ENCODE peak calls at places on chromosomes 12 and 14, in ten cellular contexts. Q is stomach, K is breast epithelium, T is HepG2, B is endothelial cell of umbilical vein, M is sigmoid colon, V is K562, F is H1, J is prostate gland, A is Panc1. C is an unnamed sample.

GRCh38 chr14:21476526-21476924 is 234 bp downstream of the RAB2B start:
- DNase-seq in Q (peak; percentile 93), K (peak; percentile 91), T (peak; percentile 88), B (no peak), M (peak; percentile 93), V (peak; percentile 80), F (no peak), J (peak; percentile 91), A (peak; percentile 18), C (peak; percentile 95)

GRCh38 chr12:57868870-57869609 is 22.5 kb upstream of the CTDSP2 start:
- DNase-seq in Q (no peak), K (no peak), T (no peak), B (no peak), M (peak; percentile 84), V (no peak), F (peak; percentile 64), J (no peak), A (no peak), C (no peak)

GRCh38 chr12:100666588-100666987 is 93.1 kb downstream of the GAS2L3 start:
- DNase-seq in Q (no peak), K (no peak), T (no peak), B (no peak), M (no peak), V (no peak), F (no peak), J (no peak), A (no peak), C (no peak)

GRCh38 chr14:23316300-23316699 is 5.0 kb upstream of the PABPN1 start:
- DNase-seq in Q (no peak), K (no peak), T (no peak), B (no peak), M (no peak), V (no peak), F (no peak), J (no peak), A (no peak), C (no peak)

GRCh38 chr12:107131832-107132616 is 38.7 kb upstream of the CRY1 start:
- DNase-seq in Q (no peak), K (no peak), T (peak; percentile 49), B (peak; percentile 65), M (no peak), V (peak; percentile 44), F (peak; percentile 50), J (peak; percentile 42), A (peak; percentile 25), C (no peak)

GRCh38 chr12:7756993-7757392 is 8.0 kb upstream of the NANOGNB start:
- DNase-seq in Q (no peak), K (no peak), T (no peak), B (no peak), M (no peak), V (no peak), F (no peak), J (no peak), A (no peak), C (no peak)

GRCh38 chr12:88566430-88566829 is 13.8 kb downstream of the KITLG start:
- DNase-seq in Q (peak; percentile 44), K (no peak), T (peak; percentile 84), B (no peak), M (no peak), V (no peak), F (no peak), J (no peak), A (no peak), C (no peak)

GRCh38 chr12:58750484-58750883 is 169.8 kb downstream of the LRIG3 start:
- DNase-seq in Q (no peak), K (no peak), T (no peak), B (no peak), M (no peak), V (no peak), F (no peak), J (no peak), A (no peak), C (no peak)

GRCh38 chr12:18683603-18684002 is 54.2 kb downstream of the PLCZ1 start:
- DNase-seq in Q (no peak), K (no peak), T (no peak), B (no peak), M (no peak), V (peak; percentile 37), F (no peak), J (no peak), A (no peak), C (no peak)

GRCh38 chr12:109445224-109445623 is 31.9 kb downstream of the KCTD10 start:
- DNase-seq in Q (no peak), K (no peak), T (no peak), B (no peak), M (no peak), V (no peak), F (no peak), J (no peak), A (no peak), C (no peak)

GRCh38 chr14:65940056-65940735 is 527.7 kb downstream of the FUT8 start:
- DNase-seq in Q (no peak), K (no peak), T (peak; percentile 35), B (no peak), M (no peak), V (peak; percentile 59), F (no peak), J (no peak), A (no peak), C (no peak)

GRCh38 chr14:100128688-100129087 is 30.8 kb downstream of the DEGS2 start:
- DNase-seq in Q (no peak), K (no peak), T (no peak), B (no peak), M (no peak), V (no peak), F (no peak), J (no peak), A (no peak), C (no peak)

GRCh38 chr12:34342048-34342447 is 319.8 kb downstream of the ALG10 start:
- DNase-seq in Q (no peak), K (no peak), T (no peak), B (no peak), M (no peak), V (peak; percentile 21), F (no peak), J (no peak), A (no peak), C (no peak)
- H3K9me3 ChIP-seq in Q (peaks cover 17% of the 10 kb centered on the region), K (peaks cover 96% of the 10 kb centered on the region), T (no peaks in the 10 kb centered on the region), B (peaks cover 3% of the 10 kb centered on the region), M (peaks cover 23% of the 10 kb centered on the region), V (no peaks in the 10 kb centered on the region), F (peaks cover 100% of the 10 kb centered on the region), J (no peaks in the 10 kb centered on the region), A (no peaks in the 10 kb centered on the region), C (peaks cover 100% of the 10 kb centered on the region)

GRCh38 chr12:45762185-45763110 is 32.9 kb downstream of the ARID2 start:
- DNase-seq in Q (no peak), K (no peak), T (peak; percentile 28), B (peak; percentile 70), M (no peak), V (peak; percentile 9), F (no peak), J (peak; percentile 23), A (no peak), C (no peak)

GRCh38 chr12:45760333-45760732 is 30.8 kb downstream of the ARID2 start:
- DNase-seq in Q (no peak), K (no peak), T (no peak), B (no peak), M (no peak), V (no peak), F (no peak), J (no peak), A (no peak), C (no peak)

GRCh38 chr12:45756666-45757065 is 27.2 kb downstream of the ARID2 start:
- DNase-seq in Q (no peak), K (no peak), T (no peak), B (no peak), M (no peak), V (no peak), F (no peak), J (no peak), A (no peak), C (no peak)

GRCh38 chr12:45757172-45757571 is 27.7 kb downstream of the ARID2 start:
- DNase-seq in Q (no peak), K (no peak), T (no peak), B (no peak), M (no peak), V (no peak), F (no peak), J (no peak), A (no peak), C (no peak)
- TF ChIP-seq POLR2AphosphoS5 in Q (no peak), K (no peak), T (no peak), B (no peak), M (no peak), V (no peak), F (no peak), J (no peak), A (no peak), C (no peak)

GRCh38 chr12:52647601-52648000 is 4.4 kb downstream of the KRT2 start:
- DNase-seq in Q (no peak), K (no peak), T (no peak), B (no peak), M (no peak), V (no peak), F (peak; percentile 16), J (no peak), A (no peak), C (no peak)

GRCh38 chr12:52648012-52648550 is 3.9 kb downstream of the KRT2 start:
- DNase-seq in Q (no peak), K (no peak), T (no peak), B (no peak), M (no peak), V (no peak), F (peak; percentile 11), J (no peak), A (no peak), C (no peak)

GRCh38 chr12:52646613-52647012 is 5.4 kb downstream of the KRT2 start:
- DNase-seq in Q (no peak), K (no peak), T (no peak), B (no peak), M (no peak), V (no peak), F (peak; percentile 46), J (no peak), A (no peak), C (no peak)

GRCh38 chr12:52650520-52651081 is 1.4 kb downstream of the KRT2 start:
- DNase-seq in Q (no peak), K (no peak), T (no peak), B (no peak), M (no peak), V (no peak), F (no peak), J (peak; percentile 81), A (no peak), C (peak; percentile 60)

DNA sequence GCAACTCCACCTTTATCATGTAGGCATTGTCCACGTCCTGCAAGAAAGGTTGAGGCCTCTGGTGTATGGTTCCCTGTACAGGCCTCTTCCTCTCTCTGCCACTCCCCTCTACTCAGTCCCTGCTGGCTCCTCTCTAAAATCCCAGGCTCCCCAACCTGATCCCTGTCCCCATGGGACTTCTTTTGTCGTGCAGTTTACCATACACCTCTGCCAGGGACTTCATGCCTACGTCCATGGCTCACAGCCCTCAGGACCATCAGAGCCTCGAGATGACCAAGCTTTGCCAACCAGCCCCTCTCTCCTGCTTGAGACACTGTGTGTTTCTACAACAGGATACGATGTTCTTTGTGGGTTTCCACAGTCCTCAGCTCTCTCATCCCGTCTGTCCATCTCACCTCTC is 2.9 kb downstream of the KRT2 start:
- DNase-seq in Q (no peak), K (no peak), T (no peak), B (no peak), M (no peak), V (no peak), F (no peak), J (no peak), A (no peak), C (no peak)
- H3K4me1 ChIP-seq in Q (no peaks in the 10 kb centered on the region), K (no peaks in the 10 kb centered on the region), T (no peaks in the 10 kb centered on the region), B (no peaks in the 10 kb centered on the region), M (peaks cover 12% of the 10 kb centered on the region), V (peaks cover 26% of the 10 kb centered on the region), F (no peaks in the 10 kb centered on the region), J (no peaks in the 10 kb centered on the region), A (peaks cover 5% of the 10 kb centered on the region), C (no peaks in the 10 kb centered on the region)

GRCh38 chr12:72586456-72586855 is 314.3 kb downstream of the TRHDE start:
- DNase-seq in Q (no peak), K (no peak), T (no peak), B (no peak), M (no peak), V (no peak), F (no peak), J (no peak), A (no peak), C (no peak)
- H3K9me3 ChIP-seq in Q (no peaks in the 10 kb centered on the region), K (no peaks in the 10 kb centered on the region), T (no peaks in the 10 kb centered on the region), B (peaks cover 1% of the 10 kb centered on the region), M (no peaks in the 10 kb centered on the region), V (no peaks in the 10 kb centered on the region), F (no peaks in the 10 kb centered on the region), J (no peaks in the 10 kb centered on the region), A (no peaks in the 10 kb centered on the region), C (peaks cover 4% of the 10 kb centered on the region)

C was measured in spleen.